ENCODE peak calls at places on chromosomes 2 and 18, in ten cellular contexts. One of them, this sample, is unnamed. For H3K4me1, the result is how much of the 10 kb centered on the place peaks cover.

GRCh38 chr2:63926800-63927199 is 85.1 kb downstream of the UGP2 start:
- DNase-seq in GM23248: no peak
- DNase-seq in K562: no peak
- DNase-seq in PC-3: no peak
- DNase-seq in IMR-90: no peak
- DNase-seq in GM12878: no peak
- DNase-seq in neuronal stem cell: peak
- DNase-seq in fibroblast of lung: no peak
- DNase-seq in neural progenitor cell: peak
- DNase-seq in A549: no peak
- DNase-seq in this sample: no peak

GRCh38 chr18:42969366-42969765 is 146.1 kb downstream of the RIT2 start:
- DNase-seq in GM23248: no peak
- DNase-seq in neuronal stem cell: no peak
- DNase-seq in K562: no peak
- DNase-seq in neural progenitor cell: no peak
- DNase-seq in IMR-90: no peak
- DNase-seq in GM12878: no peak
- DNase-seq in fibroblast of lung: no peak
- DNase-seq in A549: no peak
- DNase-seq in PC-3: no peak
- DNase-seq in this sample: no peak

GRCh38 chr2:239927424-239927981 is 97.6 kb downstream of the NDUFA10 start:
- DNase-seq in fibroblast of lung: peak
- DNase-seq in IMR-90: peak
- DNase-seq in K562: peak
- DNase-seq in neuronal stem cell: no peak
- DNase-seq in A549: peak
- DNase-seq in PC-3: peak
- DNase-seq in GM12878: no peak
- DNase-seq in GM23248: peak
- DNase-seq in neural progenitor cell: no peak
- DNase-seq in this sample: no peak

GRCh38 chr2:200274116-200275075 is 32.1 kb upstream of the SPATS2L start:
- DNase-seq in fibroblast of lung: peak
- DNase-seq in A549: no peak
- DNase-seq in neuronal stem cell: no peak
- DNase-seq in K562: no peak
- DNase-seq in GM12878: peak
- DNase-seq in IMR-90: peak
- DNase-seq in neural progenitor cell: peak
- DNase-seq in GM23248: peak
- DNase-seq in PC-3: no peak
- DNase-seq in this sample: no peak

GRCh38 chr2:232666051-232666805 is 30.9 kb upstream of the GIGYF2 start:
- DNase-seq in PC-3: no peak
- DNase-seq in GM12878: no peak
- DNase-seq in K562: no peak
- DNase-seq in fibroblast of lung: no peak
- DNase-seq in IMR-90: no peak
- DNase-seq in A549: no peak
- DNase-seq in GM23248: no peak
- DNase-seq in neural progenitor cell: no peak
- DNase-seq in neuronal stem cell: no peak
- DNase-seq in this sample: no peak

GRCh38 chr2:112055833-112056625 is 960 bp downstream of the TMEM87B start:
- DNase-seq in K562: peak
- DNase-seq in fibroblast of lung: peak
- DNase-seq in A549: peak
- DNase-seq in GM12878: no peak
- DNase-seq in IMR-90: peak
- DNase-seq in neural progenitor cell: peak
- DNase-seq in PC-3: peak
- DNase-seq in neuronal stem cell: peak
- DNase-seq in GM23248: peak
- DNase-seq in this sample: peak

GRCh38 chr18:63708650-63709049 is 5.9 kb downstream of the SERPINB11 start:
- DNase-seq in GM12878: no peak
- DNase-seq in PC-3: peak
- DNase-seq in IMR-90: peak
- DNase-seq in fibroblast of lung: peak
- DNase-seq in GM23248: peak
- DNase-seq in K562: no peak
- DNase-seq in neural progenitor cell: no peak
- DNase-seq in neuronal stem cell: no peak
- DNase-seq in A549: no peak
- DNase-seq in this sample: no peak

GRCh38 chr2:46666044-46666662 is 186.8 kb downstream of the TMEM247 start:
- DNase-seq in GM23248: no peak
- DNase-seq in A549: no peak
- DNase-seq in GM12878: no peak
- DNase-seq in IMR-90: no peak
- DNase-seq in fibroblast of lung: no peak
- DNase-seq in neuronal stem cell: no peak
- DNase-seq in PC-3: no peak
- DNase-seq in K562: no peak
- DNase-seq in neural progenitor cell: no peak
- DNase-seq in this sample: no peak

GRCh38 chr2:120465012-120465700 is 119.2 kb downstream of the INHBB start:
- DNase-seq in fibroblast of lung: no peak
- DNase-seq in neural progenitor cell: no peak
- DNase-seq in GM23248: no peak
- DNase-seq in K562: no peak
- DNase-seq in A549: no peak
- DNase-seq in IMR-90: no peak
- DNase-seq in neuronal stem cell: no peak
- DNase-seq in GM12878: no peak
- DNase-seq in PC-3: no peak
- DNase-seq in this sample: no peak

GRCh38 chr2:120466704-120467054 is 120.7 kb downstream of the INHBB start:
- DNase-seq in PC-3: no peak
- DNase-seq in GM12878: no peak
- DNase-seq in neuronal stem cell: no peak
- DNase-seq in GM23248: peak
- DNase-seq in IMR-90: no peak
- DNase-seq in neural progenitor cell: no peak
- DNase-seq in A549: no peak
- DNase-seq in fibroblast of lung: no peak
- DNase-seq in K562: no peak
- DNase-seq in this sample: no peak

GRCh38 chr2:120464448-120464931 is 118.6 kb downstream of the INHBB start:
- DNase-seq in K562: no peak
- DNase-seq in GM23248: no peak
- DNase-seq in IMR-90: no peak
- DNase-seq in neural progenitor cell: no peak
- DNase-seq in PC-3: no peak
- DNase-seq in GM12878: no peak
- DNase-seq in neuronal stem cell: no peak
- DNase-seq in fibroblast of lung: no peak
- DNase-seq in A549: no peak
- DNase-seq in this sample: no peak

GRCh38 chr2:120465701-120465988 is 119.7 kb downstream of the INHBB start:
- DNase-seq in IMR-90: no peak
- DNase-seq in fibroblast of lung: no peak
- DNase-seq in PC-3: no peak
- DNase-seq in GM23248: no peak
- DNase-seq in A549: no peak
- DNase-seq in GM12878: no peak
- DNase-seq in neuronal stem cell: no peak
- DNase-seq in K562: no peak
- DNase-seq in neural progenitor cell: no peak
- DNase-seq in this sample: no peak

GRCh38 chr2:120465989-120466703 is 120.2 kb downstream of the INHBB start:
- DNase-seq in fibroblast of lung: no peak
- DNase-seq in GM12878: no peak
- DNase-seq in IMR-90: no peak
- DNase-seq in K562: no peak
- DNase-seq in A549: no peak
- DNase-seq in PC-3: no peak
- DNase-seq in GM23248: no peak
- DNase-seq in neuronal stem cell: peak
- DNase-seq in neural progenitor cell: peak
- DNase-seq in this sample: no peak
- H3K27ac ChIP-seq in fibroblast of lung: no peak
- H3K27ac ChIP-seq in GM12878: no peak
- H3K27ac ChIP-seq in IMR-90: no peak
- H3K27ac ChIP-seq in K562: no peak
- H3K27ac ChIP-seq in A549: peak
- H3K27ac ChIP-seq in PC-3: no peak
- H3K27ac ChIP-seq in GM23248: no peak
- H3K27ac ChIP-seq in neuronal stem cell: no peak
- H3K27ac ChIP-seq in neural progenitor cell: no peak
- H3K27ac ChIP-seq in this sample: no peak

GRCh38 chr18:13524824-13525223 is 201.5 kb downstream of the FAM210A start:
- DNase-seq in neuronal stem cell: no peak
- DNase-seq in GM12878: no peak
- DNase-seq in GM23248: no peak
- DNase-seq in IMR-90: no peak
- DNase-seq in fibroblast of lung: no peak
- DNase-seq in PC-3: no peak
- DNase-seq in A549: no peak
- DNase-seq in K562: no peak
- DNase-seq in neural progenitor cell: no peak
- DNase-seq in this sample: no peak

GRCh38 chr18:13527256-13527655 is 199.1 kb downstream of the FAM210A start:
- DNase-seq in PC-3: no peak
- DNase-seq in neuronal stem cell: no peak
- DNase-seq in K562: no peak
- DNase-seq in neural progenitor cell: no peak
- DNase-seq in fibroblast of lung: no peak
- DNase-seq in A549: no peak
- DNase-seq in IMR-90: no peak
- DNase-seq in GM23248: no peak
- DNase-seq in GM12878: no peak
- DNase-seq in this sample: no peak

GRCh38 chr18:13527730-13528129 is 198.6 kb downstream of the FAM210A start:
- DNase-seq in GM23248: no peak
- DNase-seq in fibroblast of lung: no peak
- DNase-seq in IMR-90: no peak
- DNase-seq in GM12878: no peak
- DNase-seq in PC-3: no peak
- DNase-seq in neuronal stem cell: no peak
- DNase-seq in K562: no peak
- DNase-seq in A549: no peak
- DNase-seq in neural progenitor cell: no peak
- DNase-seq in this sample: no peak

GRCh38 chr18:13525381-13526029 is 200.9 kb downstream of the FAM210A start:
- DNase-seq in neural progenitor cell: no peak
- DNase-seq in A549: no peak
- DNase-seq in GM12878: no peak
- DNase-seq in IMR-90: no peak
- DNase-seq in GM23248: no peak
- DNase-seq in PC-3: no peak
- DNase-seq in K562: no peak
- DNase-seq in neuronal stem cell: no peak
- DNase-seq in fibroblast of lung: no peak
- DNase-seq in this sample: no peak

DNA sequence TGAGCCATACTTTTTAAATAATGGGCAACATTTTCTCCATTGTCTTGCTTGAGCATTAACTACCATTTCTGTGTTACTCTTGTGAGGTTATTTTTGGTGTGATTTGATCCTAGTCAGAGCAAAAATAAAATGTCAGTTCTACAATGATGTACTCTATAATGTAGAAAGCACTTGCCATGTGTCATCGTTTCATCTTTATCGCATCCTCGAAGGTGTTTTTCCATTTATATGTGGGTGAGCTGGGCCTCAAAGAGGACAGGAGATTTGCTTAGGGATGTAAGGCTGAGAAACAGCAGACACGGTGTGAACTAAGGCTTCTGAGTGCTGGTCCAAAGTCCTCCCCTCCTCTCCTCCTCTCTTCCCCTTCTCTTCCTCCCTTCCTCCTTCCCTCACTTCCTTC is 199.8 kb downstream of the FAM210A start:
- DNase-seq in GM12878: no peak
- DNase-seq in fibroblast of lung: no peak
- DNase-seq in neuronal stem cell: no peak
- DNase-seq in GM23248: no peak
- DNase-seq in IMR-90: no peak
- DNase-seq in K562: no peak
- DNase-seq in A549: no peak
- DNase-seq in neural progenitor cell: no peak
- DNase-seq in PC-3: no peak
- DNase-seq in this sample: no peak
- H3K4me1 ChIP-seq in GM12878: under half
- H3K4me1 ChIP-seq in fibroblast of lung: under half
- H3K4me1 ChIP-seq in neuronal stem cell: under half
- H3K4me1 ChIP-seq in GM23248: under half
- H3K4me1 ChIP-seq in IMR-90: under half
- H3K4me1 ChIP-seq in K562: under half
- H3K4me1 ChIP-seq in A549: under half
- H3K4me1 ChIP-seq in neural progenitor cell: under half
- H3K4me1 ChIP-seq in PC-3: under half
- H3K4me1 ChIP-seq in this sample: under half

GRCh38 chr2:135836596-135836995 is 388 bp downstream of the LCT start:
- DNase-seq in GM23248: no peak
- DNase-seq in GM12878: no peak
- DNase-seq in A549: no peak
- DNase-seq in neuronal stem cell: no peak
- DNase-seq in neural progenitor cell: no peak
- DNase-seq in PC-3: no peak
- DNase-seq in IMR-90: no peak
- DNase-seq in K562: no peak
- DNase-seq in fibroblast of lung: no peak
- DNase-seq in this sample: no peak
- H3K4me2 ChIP-seq in GM23248: no peak
- H3K4me2 ChIP-seq in GM12878: no peak
- H3K4me2 ChIP-seq in A549: no peak
- H3K4me2 ChIP-seq in neuronal stem cell: no peak
- H3K4me2 ChIP-seq in neural progenitor cell: no peak
- H3K4me2 ChIP-seq in PC-3: no peak
- H3K4me2 ChIP-seq in IMR-90: no peak
- H3K4me2 ChIP-seq in K562: no peak
- H3K4me2 ChIP-seq in fibroblast of lung: no peak
- H3K4me2 ChIP-seq in this sample: no peak

GRCh38 chr2:204900910-204901309 is 355.6 kb downstream of the PARD3B start:
- DNase-seq in neuronal stem cell: no peak
- DNase-seq in K562: no peak
- DNase-seq in neural progenitor cell: no peak
- DNase-seq in fibroblast of lung: no peak
- DNase-seq in IMR-90: peak
- DNase-seq in PC-3: peak
- DNase-seq in GM12878: no peak
- DNase-seq in A549: no peak
- DNase-seq in GM23248: peak
- DNase-seq in this sample: no peak

GRCh38 chr2:204901591-204901990 is 356.3 kb downstream of the PARD3B start:
- DNase-seq in GM12878: no peak
- DNase-seq in K562: no peak
- DNase-seq in IMR-90: no peak
- DNase-seq in neural progenitor cell: no peak
- DNase-seq in fibroblast of lung: no peak
- DNase-seq in PC-3: no peak
- DNase-seq in neuronal stem cell: no peak
- DNase-seq in GM23248: no peak
- DNase-seq in A549: no peak
- DNase-seq in this sample: no peak

GRCh38 chr2:204900487-204900886 is 355.2 kb downstream of the PARD3B start:
- DNase-seq in GM23248: no peak
- DNase-seq in K562: no peak
- DNase-seq in neuronal stem cell: no peak
- DNase-seq in IMR-90: no peak
- DNase-seq in GM12878: no peak
- DNase-seq in A549: no peak
- DNase-seq in neural progenitor cell: no peak
- DNase-seq in fibroblast of lung: no peak
- DNase-seq in PC-3: no peak
- DNase-seq in this sample: no peak

GRCh38 chr2:204898928-204899640 is 353.8 kb downstream of the PARD3B start:
- DNase-seq in K562: no peak
- DNase-seq in PC-3: no peak
- DNase-seq in A549: no peak
- DNase-seq in fibroblast of lung: no peak
- DNase-seq in GM23248: peak
- DNase-seq in IMR-90: no peak
- DNase-seq in neuronal stem cell: no peak
- DNase-seq in neural progenitor cell: no peak
- DNase-seq in GM12878: no peak
- DNase-seq in this sample: no peak

DNA sequence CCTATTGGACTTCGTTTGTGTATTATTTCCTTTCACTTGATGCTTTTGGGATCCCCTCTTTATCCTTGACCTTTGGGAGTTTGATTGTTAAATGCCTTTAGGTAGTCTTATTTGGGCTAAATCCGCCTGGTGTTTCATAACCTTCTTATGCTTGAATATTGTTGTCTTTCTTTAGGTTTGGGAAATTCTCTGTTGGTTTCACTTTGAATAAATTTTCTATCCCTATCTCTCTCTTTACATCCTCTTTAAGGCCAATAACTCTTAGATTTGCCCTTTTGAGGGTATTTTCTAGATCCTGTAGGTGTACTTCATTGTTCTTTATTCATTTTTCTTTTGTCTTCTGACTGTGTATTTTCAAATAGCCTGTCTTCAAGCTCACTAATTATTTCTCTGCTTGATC is 354.7 kb downstream of the PARD3B start:
- DNase-seq in GM12878: no peak
- DNase-seq in A549: no peak
- DNase-seq in neuronal stem cell: no peak
- DNase-seq in IMR-90: no peak
- DNase-seq in fibroblast of lung: no peak
- DNase-seq in K562: no peak
- DNase-seq in PC-3: no peak
- DNase-seq in GM23248: no peak
- DNase-seq in neural progenitor cell: no peak
- DNase-seq in this sample: no peak
- H3K27ac ChIP-seq in GM12878: no peak
- H3K27ac ChIP-seq in A549: peak
- H3K27ac ChIP-seq in neuronal stem cell: no peak
- H3K27ac ChIP-seq in IMR-90: no peak
- H3K27ac ChIP-seq in fibroblast of lung: no peak
- H3K27ac ChIP-seq in K562: no peak
- H3K27ac ChIP-seq in PC-3: no peak
- H3K27ac ChIP-seq in GM23248: no peak
- H3K27ac ChIP-seq in neural progenitor cell: no peak
- H3K27ac ChIP-seq in this sample: no peak

This sample was measured in MM.1S.